ENCODE peak calls at places on chromosomes 11 and 22, in seven cellular contexts. X, A, B, H, L, O and I are unnamed samples.

GRCh38 chr11:9386086-9386485 is 1.6 kb downstream of the IPO7 start:
- DNase-seq in X (no peak), H (no peak), L (no peak), B (no peak), A (no peak), O (no peak), I (no peak)

GRCh38 chr11:441418-442274 is at the start of gene ANO9:
- DNase-seq in L (no peak), B (peak), O (peak), X (no peak), H (no peak), A (no peak), I (peak)

GRCh38 chr22:17269607-17270261 is 50.5 kb upstream of the ADA2 start:
- DNase-seq in X (no peak), L (no peak), O (no peak), H (no peak), A (no peak), B (no peak), I (no peak)

GRCh38 chr11:62770778-62771143 is 435 bp upstream of the TAF6L start:
- DNase-seq in X (no peak), A (no peak), L (no peak), H (peak), O (peak), B (no peak), I (no peak)

GRCh38 chr22:20128902-20129746 is 2.5 kb upstream of the ZDHHC8 start:
- DNase-seq in L (peak), X (peak), B (peak), H (peak), O (no peak), A (no peak), I (no peak)

GRCh38 chr11:16346975-16347374 is 9.4 kb downstream of the SOX6 start:
- DNase-seq in X (no peak), A (no peak), B (no peak), L (peak), O (no peak), H (no peak), I (no peak)

GRCh38 chr22:30253205-30253852 is 6.8 kb upstream of the LIF start:
- DNase-seq in O (peak), A (no peak), H (no peak), B (no peak), X (no peak), L (peak), I (peak)

GRCh38 chr22:16922076-16922475 is 85.9 kb downstream of the GAB4 start:
- DNase-seq in O (no peak), X (no peak), H (no peak), A (no peak), B (no peak), L (no peak), I (no peak)

GRCh38 chr11:2105536-2105935 is 33.7 kb downstream of the IGF2 start:
- DNase-seq in L (no peak), B (no peak), O (peak), H (no peak), X (no peak), A (no peak), I (no peak)

GRCh38 chr11:130188585-130189347 is 29.2 kb downstream of the ST14 start:
- DNase-seq in O (no peak), B (no peak), A (no peak), L (no peak), H (no peak), X (no peak), I (no peak)

GRCh38 chr11:29282088-29282487 is 734.7 kb downstream of the KCNA4 start:
- DNase-seq in B (no peak), O (no peak), A (peak), H (peak), L (peak), X (peak), I (no peak)

GRCh38 chr11:64084962-64085710 is 49.4 kb downstream of the FLRT1 start:
- DNase-seq in L (no peak), O (no peak), H (no peak), B (no peak), X (no peak), A (no peak), I (no peak)

GRCh38 chr11:128734439-128735224 is 40.8 kb downstream of the FLI1 start:
- DNase-seq in A (no peak), O (no peak), H (peak), L (no peak), B (no peak), X (no peak), I (no peak)

GRCh38 chr22:23763579-23764331 is 965 bp downstream of the C22orf15 start:
- DNase-seq in H (no peak), B (peak), X (no peak), A (no peak), O (peak), L (no peak), I (peak)

GRCh38 chr11:68935066-68935465 is 31.4 kb downstream of the IGHMBP2 start:
- DNase-seq in H (no peak), B (no peak), X (no peak), A (no peak), L (no peak), O (no peak), I (peak)

GRCh38 chr22:42340695-42341383 is 70.4 kb upstream of the TCF20 start:
- DNase-seq in B (peak), H (no peak), A (no peak), L (no peak), O (no peak), X (no peak), I (no peak)
- TF ChIP-seq CTCF in B (no peak), H (no peak), A (no peak), L (no peak), O (no peak), X (no peak), I (no peak)

GRCh38 chr11:31834237-31834636 is 23.1 kb upstream of the PAX6 start:
- DNase-seq in A (no peak), H (no peak), L (no peak), B (no peak), X (no peak), O (no peak), I (no peak)
- TF ChIP-seq CTCF in A (no peak), H (no peak), L (no peak), B (no peak), X (no peak), O (no peak), I (no peak)

GRCh38 chr11:45087761-45088160 is 58.7 kb upstream of the PRDM11 start:
- DNase-seq in L (no peak), X (no peak), A (no peak), O (no peak), H (no peak), B (no peak), I (no peak)

GRCh38 chr11:45089251-45089650 is 57.2 kb upstream of the PRDM11 start:
- DNase-seq in B (no peak), H (peak), X (peak), L (peak), O (peak), A (peak), I (no peak)

GRCh38 chr11:45091563-45092392 is 54.7 kb upstream of the PRDM11 start:
- DNase-seq in H (no peak), X (peak), L (peak), A (no peak), B (peak), O (no peak), I (no peak)

GRCh38 chr11:45090607-45091006 is 55.8 kb upstream of the PRDM11 start:
- DNase-seq in L (no peak), O (no peak), X (no peak), H (no peak), A (no peak), B (no peak), I (no peak)

GRCh38 chr11:45089845-45090499 is 56.5 kb upstream of the PRDM11 start:
- DNase-seq in X (no peak), L (peak), A (no peak), H (no peak), O (no peak), B (no peak), I (no peak)
- TF ChIP-seq CTCF in X (peak), L (peak), A (peak), H (no peak), O (no peak), B (peak), I (no peak)

GRCh38 chr11:24759742-24760141 is 262.9 kb downstream of the LUZP2 start:
- DNase-seq in H (no peak), L (no peak), B (no peak), A (no peak), O (no peak), X (no peak), I (no peak)
- TF ChIP-seq CTCF in H (no peak), L (no peak), B (no peak), A (no peak), O (no peak), X (no peak), I (no peak)

DNA sequence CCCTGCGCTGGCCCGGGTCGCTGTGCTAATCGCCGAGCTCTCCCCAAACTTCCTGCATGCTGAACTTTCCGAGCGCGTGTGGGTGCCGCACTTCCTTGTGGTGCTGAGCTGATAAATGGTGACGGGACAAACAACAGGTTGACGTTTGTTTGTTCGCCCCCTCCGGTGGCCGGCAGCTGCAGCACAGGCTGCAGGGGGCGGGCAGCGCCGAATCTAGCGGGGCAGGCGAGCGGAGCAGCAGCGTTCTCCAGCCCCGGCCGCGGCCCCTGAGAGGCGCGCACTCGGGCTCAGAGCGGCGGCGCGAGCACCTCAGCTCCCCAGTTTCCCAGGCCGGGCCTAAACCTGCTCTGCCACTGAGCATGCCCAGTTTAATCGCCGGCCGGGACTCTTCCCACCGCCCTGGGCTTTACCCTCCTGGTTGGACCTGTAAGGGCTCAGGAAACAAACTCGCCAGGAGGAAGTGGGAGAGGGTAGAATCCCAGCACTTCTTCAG is at the start of gene PDGFD:
- DNase-seq in A (peak), L (peak), H (peak), O (peak), X (peak), B (peak), I (peak)
- TF ChIP-seq CTCF in A (peak), L (peak), H (peak), O (no peak), X (peak), B (peak), I (no peak)